ENCODE peak calls at places on chromosomes 5 and 9, in five cellular contexts. One of them, this sample, is unnamed.

GRCh38 chr9:70108181-70108580 is 64.5 kb downstream of the MAMDC2 start:
- DNase-seq in left ventricle myocardium inferior: no peak
- DNase-seq in CD8-positive, alpha-beta T cell: no peak
- DNase-seq in A549: no peak
- DNase-seq in breast epithelium: no peak
- DNase-seq in this sample: no peak

GRCh38 chr9:106976772-106977171 is 113.8 kb downstream of the ZNF462 start:
- DNase-seq in CD8-positive, alpha-beta T cell: no peak
- DNase-seq in left ventricle myocardium inferior: no peak
- DNase-seq in A549: no peak
- DNase-seq in breast epithelium: no peak
- DNase-seq in this sample: no peak

GRCh38 chr5:166834246-166834645 is 1457.2 kb upstream of the WWC1 start:
- DNase-seq in CD8-positive, alpha-beta T cell: no peak
- DNase-seq in left ventricle myocardium inferior: no peak
- DNase-seq in breast epithelium: no peak
- DNase-seq in A549: no peak
- DNase-seq in this sample: no peak

GRCh38 chr5:69046375-69046957 is 47.3 kb upstream of the SLC30A5 start:
- DNase-seq in CD8-positive, alpha-beta T cell: no peak
- DNase-seq in left ventricle myocardium inferior: no peak
- DNase-seq in breast epithelium: no peak
- DNase-seq in A549: peak
- DNase-seq in this sample: no peak

GRCh38 chr5:38330207-38330606 is 71.8 kb downstream of the EGFLAM start:
- DNase-seq in CD8-positive, alpha-beta T cell: no peak
- DNase-seq in A549: no peak
- DNase-seq in breast epithelium: no peak
- DNase-seq in left ventricle myocardium inferior: no peak
- DNase-seq in this sample: no peak

GRCh38 chr5:9302228-9302627 is 243.6 kb downstream of the SEMA5A start:
- DNase-seq in left ventricle myocardium inferior: no peak
- DNase-seq in A549: no peak
- DNase-seq in CD8-positive, alpha-beta T cell: no peak
- DNase-seq in breast epithelium: no peak
- DNase-seq in this sample: no peak

GRCh38 chr5:468401-468800 is 25.4 kb downstream of the EXOC3 start:
- DNase-seq in A549: no peak
- DNase-seq in CD8-positive, alpha-beta T cell: no peak
- DNase-seq in left ventricle myocardium inferior: no peak
- DNase-seq in breast epithelium: peak
- DNase-seq in this sample: no peak

GRCh38 chr9:85600675-85601263 is 141.0 kb downstream of the AGTPBP1 start:
- DNase-seq in left ventricle myocardium inferior: peak
- DNase-seq in A549: no peak
- DNase-seq in CD8-positive, alpha-beta T cell: no peak
- DNase-seq in breast epithelium: no peak
- DNase-seq in this sample: no peak

GRCh38 chr9:131402738-131403492 is 9.0 kb downstream of the PRRC2B start:
- DNase-seq in CD8-positive, alpha-beta T cell: no peak
- DNase-seq in left ventricle myocardium inferior: peak
- DNase-seq in A549: peak
- DNase-seq in breast epithelium: peak
- DNase-seq in this sample: peak

GRCh38 chr5:116650544-116650943 is 75.9 kb upstream of the SEMA6A start:
- DNase-seq in left ventricle myocardium inferior: no peak
- DNase-seq in A549: no peak
- DNase-seq in CD8-positive, alpha-beta T cell: no peak
- DNase-seq in breast epithelium: no peak
- DNase-seq in this sample: no peak

GRCh38 chr5:24633705-24634325 is 11.0 kb downstream of the CDH10 start:
- DNase-seq in left ventricle myocardium inferior: no peak
- DNase-seq in A549: peak
- DNase-seq in CD8-positive, alpha-beta T cell: no peak
- DNase-seq in breast epithelium: no peak
- DNase-seq in this sample: no peak

GRCh38 chr5:43050384-43050783 is 10.3 kb upstream of the ANXA2R start:
- DNase-seq in CD8-positive, alpha-beta T cell: no peak
- DNase-seq in breast epithelium: no peak
- DNase-seq in left ventricle myocardium inferior: no peak
- DNase-seq in A549: no peak
- DNase-seq in this sample: no peak

GRCh38 chr5:173895766-173896165 is 7.6 kb downstream of the CPEB4 start:
- DNase-seq in A549: no peak
- DNase-seq in CD8-positive, alpha-beta T cell: no peak
- DNase-seq in left ventricle myocardium inferior: no peak
- DNase-seq in breast epithelium: no peak
- DNase-seq in this sample: no peak

GRCh38 chr9:134626576-134627416 is 14.8 kb upstream of the COL5A1 start:
- DNase-seq in CD8-positive, alpha-beta T cell: no peak
- DNase-seq in left ventricle myocardium inferior: no peak
- DNase-seq in breast epithelium: peak
- DNase-seq in A549: no peak
- DNase-seq in this sample: no peak

GRCh38 chr9:100440071-100440470 is 13.1 kb downstream of the MSANTD3 start:
- DNase-seq in CD8-positive, alpha-beta T cell: no peak
- DNase-seq in breast epithelium: no peak
- DNase-seq in left ventricle myocardium inferior: no peak
- DNase-seq in A549: peak
- DNase-seq in this sample: no peak

GRCh38 chr5:75460947-75461346 is 50.5 kb downstream of the CERT1 start:
- DNase-seq in breast epithelium: no peak
- DNase-seq in A549: no peak
- DNase-seq in left ventricle myocardium inferior: no peak
- DNase-seq in CD8-positive, alpha-beta T cell: no peak
- DNase-seq in this sample: no peak

GRCh38 chr9:71518045-71518888 is 250.0 kb downstream of the CEMIP2 start:
- DNase-seq in breast epithelium: no peak
- DNase-seq in A549: no peak
- DNase-seq in CD8-positive, alpha-beta T cell: no peak
- DNase-seq in left ventricle myocardium inferior: no peak
- DNase-seq in this sample: no peak

GRCh38 chr5:77645158-77645994 is 6.9 kb upstream of the OTP start:
- DNase-seq in CD8-positive, alpha-beta T cell: peak
- DNase-seq in A549: peak
- DNase-seq in left ventricle myocardium inferior: no peak
- DNase-seq in breast epithelium: no peak
- DNase-seq in this sample: peak

GRCh38 chr9:136208675-136209074 is 3.7 kb upstream of the LHX3 start:
- DNase-seq in CD8-positive, alpha-beta T cell: no peak
- DNase-seq in A549: no peak
- DNase-seq in left ventricle myocardium inferior: no peak
- DNase-seq in breast epithelium: no peak
- DNase-seq in this sample: no peak

GRCh38 chr9:129649726-129650679 is 8.1 kb upstream of the ASB6 start:
- DNase-seq in CD8-positive, alpha-beta T cell: no peak
- DNase-seq in left ventricle myocardium inferior: no peak
- DNase-seq in breast epithelium: no peak
- DNase-seq in A549: no peak
- DNase-seq in this sample: no peak

GRCh38 chr5:178319541-178320041 is 87.0 kb upstream of the PHYKPL start:
- DNase-seq in left ventricle myocardium inferior: no peak
- DNase-seq in breast epithelium: no peak
- DNase-seq in CD8-positive, alpha-beta T cell: no peak
- DNase-seq in A549: no peak
- DNase-seq in this sample: no peak

GRCh38 chr5:109694451-109694891 is 4.7 kb downstream of the MAN2A1 start:
- DNase-seq in A549: no peak
- DNase-seq in left ventricle myocardium inferior: no peak
- DNase-seq in CD8-positive, alpha-beta T cell: no peak
- DNase-seq in breast epithelium: no peak
- DNase-seq in this sample: no peak

GRCh38 chr9:137843355-137843754 is 34.2 kb upstream of the CACNA1B start:
- DNase-seq in left ventricle myocardium inferior: no peak
- DNase-seq in CD8-positive, alpha-beta T cell: no peak
- DNase-seq in A549: no peak
- DNase-seq in breast epithelium: no peak
- DNase-seq in this sample: no peak

GRCh38 chr9:101536938-101537337 is 3.3 kb downstream of the RNF20 start:
- DNase-seq in left ventricle myocardium inferior: no peak
- DNase-seq in A549: no peak
- DNase-seq in breast epithelium: no peak
- DNase-seq in CD8-positive, alpha-beta T cell: no peak
- DNase-seq in this sample: no peak

GRCh38 chr9:5971740-5972139 is 43.7 kb downstream of the RANBP6 start:
- DNase-seq in left ventricle myocardium inferior: no peak
- DNase-seq in breast epithelium: no peak
- DNase-seq in A549: no peak
- DNase-seq in CD8-positive, alpha-beta T cell: no peak
- DNase-seq in this sample: no peak

GRCh38 chr5:113387844-113388243 is 46.9 kb downstream of the TSSK1B start:
- DNase-seq in breast epithelium: no peak
- DNase-seq in CD8-positive, alpha-beta T cell: no peak
- DNase-seq in A549: no peak
- DNase-seq in left ventricle myocardium inferior: no peak
- DNase-seq in this sample: no peak

GRCh38 chr9:35651964-35652828 is 1.5 kb upstream of the SIT1 start:
- DNase-seq in left ventricle myocardium inferior: no peak
- DNase-seq in A549: peak
- DNase-seq in breast epithelium: no peak
- DNase-seq in CD8-positive, alpha-beta T cell: no peak
- DNase-seq in this sample: no peak

GRCh38 chr9:123349691-123350480 is 6.1 kb upstream of the CRB2 start:
- DNase-seq in A549: peak
- DNase-seq in breast epithelium: no peak
- DNase-seq in left ventricle myocardium inferior: no peak
- DNase-seq in CD8-positive, alpha-beta T cell: peak
- DNase-seq in this sample: peak

GRCh38 chr9:124340219-124341069 is 74.8 kb downstream of the PSMB7 start:
- DNase-seq in left ventricle myocardium inferior: no peak
- DNase-seq in breast epithelium: no peak
- DNase-seq in A549: no peak
- DNase-seq in CD8-positive, alpha-beta T cell: no peak
- DNase-seq in this sample: no peak

GRCh38 chr9:113997610-113998009 is 80.5 kb downstream of the AMBP start:
- DNase-seq in breast epithelium: peak
- DNase-seq in CD8-positive, alpha-beta T cell: peak
- DNase-seq in A549: no peak
- DNase-seq in left ventricle myocardium inferior: no peak
- DNase-seq in this sample: no peak

GRCh38 chr5:135423158-135423925 is 23.8 kb downstream of the DCANP1 start:
- DNase-seq in A549: peak
- DNase-seq in left ventricle myocardium inferior: no peak
- DNase-seq in breast epithelium: no peak
- DNase-seq in CD8-positive, alpha-beta T cell: no peak
- DNase-seq in this sample: no peak

GRCh38 chr9:120775859-120776258 is 17.4 kb downstream of the FBXW2 start:
- DNase-seq in A549: no peak
- DNase-seq in CD8-positive, alpha-beta T cell: no peak
- DNase-seq in breast epithelium: no peak
- DNase-seq in left ventricle myocardium inferior: no peak
- DNase-seq in this sample: no peak

GRCh38 chr9:2339416-2339815 is 282.2 kb upstream of the VLDLR start:
- DNase-seq in left ventricle myocardium inferior: no peak
- DNase-seq in A549: no peak
- DNase-seq in breast epithelium: no peak
- DNase-seq in CD8-positive, alpha-beta T cell: no peak
- DNase-seq in this sample: no peak
- H3K27ac ChIP-seq in left ventricle myocardium inferior: no peak
- H3K27ac ChIP-seq in A549: no peak
- H3K27ac ChIP-seq in breast epithelium: no peak
- H3K27ac ChIP-seq in CD8-positive, alpha-beta T cell: no peak
- H3K27ac ChIP-seq in this sample: no peak

GRCh38 chr9:115018547-115019435 is 88.4 kb upstream of the TNFSF8 start:
- DNase-seq in A549: no peak
- DNase-seq in left ventricle myocardium inferior: no peak
- DNase-seq in CD8-positive, alpha-beta T cell: no peak
- DNase-seq in breast epithelium: no peak
- DNase-seq in this sample: no peak
- H3K27ac ChIP-seq in A549: no peak
- H3K27ac ChIP-seq in left ventricle myocardium inferior: no peak
- H3K27ac ChIP-seq in CD8-positive, alpha-beta T cell: no peak
- H3K27ac ChIP-seq in breast epithelium: no peak
- H3K27ac ChIP-seq in this sample: no peak

GRCh38 chr9:81559741-81560140 is 129.6 kb downstream of the TLE1 start:
- DNase-seq in breast epithelium: no peak
- DNase-seq in CD8-positive, alpha-beta T cell: no peak
- DNase-seq in A549: peak
- DNase-seq in left ventricle myocardium inferior: no peak
- DNase-seq in this sample: no peak
- H3K27ac ChIP-seq in breast epithelium: peak
- H3K27ac ChIP-seq in CD8-positive, alpha-beta T cell: no peak
- H3K27ac ChIP-seq in A549: peak
- H3K27ac ChIP-seq in left ventricle myocardium inferior: no peak
- H3K27ac ChIP-seq in this sample: no peak

DNA sequence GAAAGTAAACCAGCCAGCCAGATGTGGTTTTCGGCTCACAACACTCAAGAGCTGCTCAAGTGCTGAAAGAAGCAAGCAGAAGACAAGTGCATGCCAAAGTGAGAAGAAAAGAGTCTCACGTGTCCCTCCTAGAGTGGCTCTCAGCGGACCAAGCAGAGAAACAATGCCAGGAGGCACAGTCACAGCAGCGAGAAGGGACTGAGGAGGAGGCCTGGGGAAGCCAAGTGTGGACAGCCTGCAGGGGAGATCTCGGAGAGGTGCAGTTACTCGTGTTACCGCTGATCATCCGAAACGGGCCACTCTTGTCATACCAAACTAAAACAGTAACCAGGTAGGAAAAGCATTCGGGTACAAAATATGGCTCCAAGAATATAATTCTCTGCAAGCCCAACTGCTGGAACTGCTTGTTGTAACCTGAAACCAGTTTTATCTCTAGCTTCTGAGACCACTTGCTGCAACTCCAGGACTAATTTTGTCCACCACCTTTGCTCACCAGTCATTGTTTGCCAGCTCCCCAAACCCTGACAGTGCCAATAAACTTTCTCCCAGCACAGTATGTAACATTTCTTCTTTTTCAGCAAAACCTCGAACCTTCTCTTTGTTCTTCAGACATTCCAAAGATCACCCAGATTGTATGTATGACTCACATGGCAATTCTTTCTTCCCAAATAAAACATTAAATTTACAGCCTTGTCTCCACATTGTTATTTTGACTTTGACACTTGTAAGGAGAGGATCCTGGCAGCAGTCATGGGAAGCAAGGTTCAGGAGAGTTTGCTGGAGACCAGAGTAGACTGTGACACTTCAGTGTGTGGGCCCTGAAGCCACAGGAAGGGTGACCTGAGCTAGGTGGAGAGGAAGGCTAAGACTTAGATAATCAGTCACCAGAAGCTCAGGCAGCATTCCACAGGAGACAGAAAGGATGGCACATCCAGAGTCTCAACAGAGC is 6.3 kb downstream of the SLC35D2 start:
- DNase-seq in breast epithelium: no peak
- DNase-seq in left ventricle myocardium inferior: no peak
- DNase-seq in CD8-positive, alpha-beta T cell: no peak
- DNase-seq in A549: no peak
- DNase-seq in this sample: no peak
- H3K27ac ChIP-seq in breast epithelium: no peak
- H3K27ac ChIP-seq in left ventricle myocardium inferior: peak
- H3K27ac ChIP-seq in CD8-positive, alpha-beta T cell: no peak
- H3K27ac ChIP-seq in A549: peak
- H3K27ac ChIP-seq in this sample: peak

This sample was measured in substantia nigra.